ENCODE peak calls at places on chromosomes 5 and 9, in ten cellular contexts. E is esophagus squamous epithelium, T is Panc1, X is BE2C, O is IMR-90, A is stomach, P is mucosa of descending colon, K is A549, W is AG04449, H is adrenal gland. S is an unnamed sample.

GRCh38 chr9:129027685-129028191 is 393 bp downstream of the SH3GLB2 start:
- DNase-seq in E (no peak), T (no peak), X (no peak), O (no peak), A (peak; percentile 78), P (peak; percentile 64), K (peak; percentile 66), W (no peak), H (peak; percentile 72), S (peak; percentile 20)

GRCh38 chr5:218457-219289 is 553 bp downstream of the SDHA start:
- DNase-seq in E (no peak), T (no peak), X (peak; percentile 40), O (peak; percentile 19), A (peak; percentile 56), P (peak; percentile 50), K (peak; percentile 33), W (no peak), H (peak; percentile 54), S (peak; percentile 27)

GRCh38 chr5:173801006-173801405 is 87.1 kb upstream of the CPEB4 start:
- DNase-seq in E (no peak), T (no peak), X (no peak), O (no peak), A (no peak), P (no peak), K (no peak), W (no peak), H (no peak), S (no peak)

GRCh38 chr5:94402096-94402495 is 216.3 kb downstream of the KIAA0825 start:
- DNase-seq in E (no peak), T (no peak), X (no peak), O (peak; percentile 6), A (no peak), P (no peak), K (no peak), W (no peak), H (no peak), S (no peak)

GRCh38 chr5:138230981-138231589 is 18.0 kb upstream of the CDC23 start:
- DNase-seq in E (no peak), T (no peak), X (peak; percentile 27), O (no peak), A (peak; percentile 50), P (no peak), K (peak; percentile 57), W (no peak), H (peak; percentile 32), S (peak; percentile 16)

GRCh38 chr5:95958308-95959014 is 3.2 kb downstream of the ELL2 start:
- DNase-seq in E (no peak), T (peak; percentile 38), X (no peak), O (peak; percentile 54), A (peak; percentile 43), P (no peak), K (peak; percentile 21), W (no peak), H (no peak), S (peak; percentile 34)

GRCh38 chr9:112841261-112841660 is 49.4 kb downstream of the SLC46A2 start:
- DNase-seq in E (no peak), T (no peak), X (no peak), O (no peak), A (no peak), P (no peak), K (no peak), W (no peak), H (no peak), S (no peak)

GRCh38 chr9:93112864-93113389 is 16.9 kb downstream of the CARD19 start:
- DNase-seq in E (no peak), T (no peak), X (peak; percentile 3), O (no peak), A (no peak), P (no peak), K (no peak), W (no peak), H (no peak), S (no peak)

GRCh38 chr9:99013550-99013949 is 69.8 kb downstream of the COL15A1 start:
- DNase-seq in E (no peak), T (no peak), X (no peak), O (no peak), A (no peak), P (no peak), K (no peak), W (no peak), H (no peak), S (no peak)

GRCh38 chr5:73564018-73564417 is 1.4 kb downstream of the ANKRA2 start:
- DNase-seq in E (no peak), T (no peak), X (no peak), O (no peak), A (no peak), P (no peak), K (no peak), W (no peak), H (no peak), S (no peak)

GRCh38 chr5:132901036-132901435 is 27.6 kb downstream of the LEAP2 start:
- DNase-seq in E (no peak), T (no peak), X (no peak), O (no peak), A (no peak), P (no peak), K (no peak), W (no peak), H (no peak), S (no peak)

GRCh38 chr9:116308070-116308469 is 154.5 kb downstream of the PAPPA start:
- DNase-seq in E (no peak), T (no peak), X (no peak), O (peak; percentile 21), A (no peak), P (no peak), K (no peak), W (no peak), H (no peak), S (no peak)
- TF ChIP-seq CTCF in E (no peak), T (no peak), X (no peak), O (no peak), A (no peak), P (no peak), K (no peak), W (no peak), H (no peak), S (no peak)

DNA sequence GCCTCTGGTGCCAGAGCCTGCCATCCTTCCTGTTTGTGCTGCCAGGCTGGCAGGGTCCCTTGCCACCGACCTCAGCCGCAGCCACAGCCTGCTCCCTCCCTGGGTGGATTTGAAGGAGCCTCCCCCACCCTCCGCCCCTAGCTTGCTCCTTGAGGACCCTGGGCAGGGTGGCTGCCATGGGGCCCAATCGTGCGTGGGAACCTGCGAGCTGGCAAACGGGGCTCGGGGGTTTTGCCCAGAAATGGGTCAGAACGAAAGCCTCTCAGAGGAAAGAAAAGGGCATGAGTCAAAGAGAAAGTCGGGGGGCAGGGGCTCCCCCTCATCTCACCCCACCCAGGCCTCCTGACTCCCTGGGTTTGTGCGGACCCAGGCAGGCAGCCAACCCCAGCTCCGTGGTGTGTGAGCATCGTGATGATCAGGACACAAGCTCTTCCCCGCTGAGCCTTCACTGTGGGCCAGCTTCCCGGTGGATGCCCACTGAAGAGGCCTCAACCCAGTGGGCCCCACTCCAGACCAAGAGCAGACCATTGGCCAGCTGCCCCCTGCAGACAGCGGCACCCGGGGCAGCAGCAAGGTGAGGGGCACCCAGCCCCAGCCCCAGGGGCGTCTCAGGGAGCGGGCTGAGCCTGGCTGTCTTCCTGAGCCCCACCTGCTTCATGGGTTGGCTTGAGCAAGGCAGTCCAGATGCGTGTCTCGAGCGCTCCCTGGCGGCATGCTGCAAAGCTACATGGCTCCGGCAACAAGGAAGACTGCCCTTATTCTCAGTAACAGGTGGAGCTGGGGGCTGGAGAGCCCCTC is 3.0 kb upstream of the FUT7 start:
- DNase-seq in E (no peak), T (peak; percentile 55), X (peak; percentile 90), O (peak; percentile 77), A (peak; percentile 82), P (peak; percentile 80), K (peak; percentile 90), W (peak; percentile 31), H (peak; percentile 83), S (peak; percentile 75)
- H3K4me3 ChIP-seq in E (no peak overlapping the region), T (peak overlapping the region; percentile 14), X (peak overlapping the region; percentile 17), O (no peak overlapping the region), A (no peak overlapping the region), P (no peak overlapping the region), K (no peak overlapping the region), W (no peak overlapping the region), H (no peak overlapping the region), S (no peak overlapping the region)

GRCh38 chr5:75886706-75887105 is 169.5 kb upstream of the POC5 start:
- DNase-seq in E (no peak), T (no peak), X (no peak), O (no peak), A (no peak), P (no peak), K (no peak), W (no peak), H (no peak), S (no peak)

GRCh38 chr5:75885321-75885720 is 168.1 kb upstream of the POC5 start:
- DNase-seq in E (no peak), T (no peak), X (no peak), O (no peak), A (no peak), P (no peak), K (no peak), W (no peak), H (no peak), S (no peak)

GRCh38 chr5:75891020-75891419 is 173.8 kb upstream of the POC5 start:
- DNase-seq in E (no peak), T (no peak), X (no peak), O (no peak), A (no peak), P (no peak), K (no peak), W (no peak), H (no peak), S (no peak)

GRCh38 chr5:75890546-75890945 is 173.3 kb upstream of the POC5 start:
- DNase-seq in E (no peak), T (no peak), X (no peak), O (no peak), A (no peak), P (no peak), K (no peak), W (no peak), H (no peak), S (no peak)

DNA sequence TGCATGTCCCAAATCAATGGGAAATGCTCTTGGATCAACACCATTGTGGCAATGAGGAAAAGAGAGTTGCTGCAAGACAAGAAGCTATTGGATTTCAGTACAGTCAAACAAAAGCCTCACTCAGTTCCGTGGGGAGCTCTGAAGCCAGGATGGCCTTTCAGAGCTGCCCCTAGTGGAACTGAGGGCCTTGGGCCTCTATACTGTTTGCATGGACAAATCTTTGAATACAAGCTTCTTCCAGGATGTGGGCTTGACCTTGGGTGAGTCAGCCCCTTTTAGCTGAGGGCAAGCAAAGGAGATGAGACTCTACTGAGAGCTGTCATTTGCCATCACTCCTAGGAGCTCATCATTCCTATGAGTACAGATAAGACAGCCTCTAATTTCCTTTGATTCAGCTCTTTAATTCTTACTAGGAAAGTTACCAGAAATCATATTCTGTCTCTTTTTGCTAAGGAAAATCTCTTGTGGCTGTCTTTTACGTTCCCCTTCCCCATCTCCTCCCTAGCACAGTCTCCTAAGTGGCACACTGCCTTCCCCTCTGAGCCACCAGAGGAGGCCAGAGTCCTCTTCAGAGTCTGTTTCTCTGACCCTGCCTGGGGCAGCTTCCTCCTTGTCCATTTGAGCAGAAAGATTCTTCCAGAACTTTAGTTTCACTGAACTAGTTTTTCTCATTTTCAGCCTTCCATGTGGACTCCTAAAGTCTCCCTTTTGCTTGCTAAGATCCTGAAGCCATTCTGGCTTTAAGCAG is 168.8 kb upstream of the POC5 start:
- DNase-seq in E (no peak), T (no peak), X (no peak), O (no peak), A (no peak), P (peak; percentile 45), K (no peak), W (no peak), H (no peak), S (no peak)
- TF ChIP-seq CTCF in E (no peak), T (peak; percentile 54), X (peak; percentile 26), O (no peak), A (no peak), P (no peak), K (no peak), W (no peak), H (no peak), S (no peak)

GRCh38 chr9:21576331-21577189 is 94.4 kb upstream of the IFNE start:
- DNase-seq in E (no peak), T (no peak), X (no peak), O (peak; percentile 87), A (no peak), P (no peak), K (peak; percentile 80), W (peak; percentile 82), H (no peak), S (peak; percentile 96)
- H3K4me3 ChIP-seq in E (no peak overlapping the region), T (peak overlapping the region; percentile 40), X (no peak overlapping the region), O (peak overlapping the region; percentile 36), A (no peak overlapping the region), P (no peak overlapping the region), K (peak overlapping the region; percentile 25), W (peak overlapping the region; percentile 47), H (no peak overlapping the region), S (peak overlapping the region; percentile 56)

S was measured in AG10803.